ENCODE peak calls at places on chromosomes 16 and 17, in seven cellular contexts. E is body of pancreas; A is activated CD4-positive, alpha-beta T cell treated with anti-CD3 and anti-CD28 coated beads for 4 hours; P is T1000; V is AG04450; Y is WTC11; B is K562. G is an unnamed sample.

GRCh38 chr16:13435873-13436474 is 484.0 kb upstream of the ERCC4 start:
- DNase-seq in E (no peak), A (no peak), Y (no peak), V (no peak), P (no peak), B (peak; percentile 20), G (no peak)

GRCh38 chr17:43667506-43668438 is 6.0 kb upstream of the MEOX1 start:
- DNase-seq in P (peak; percentile 53), V (no peak), Y (no peak), A (no peak), E (no peak), B (no peak), G (peak; percentile 18)

GRCh38 chr17:10141436-10141835 is 57.0 kb downstream of the GAS7 start:
- DNase-seq in B (no peak), E (no peak), P (no peak), A (no peak), Y (no peak), V (no peak), G (no peak)

GRCh38 chr16:12268602-12269001 is 292.1 kb downstream of the SNX29 start:
- DNase-seq in Y (no peak), P (no peak), A (no peak), B (no peak), E (no peak), V (no peak), G (peak; percentile 4)

GRCh38 chr17:76539631-76540271 is at the start of gene PRCD:
- DNase-seq in B (no peak), P (no peak), V (no peak), Y (no peak), A (no peak), E (no peak), G (no peak)

GRCh38 chr17:37134050-37134449 is 185.3 kb downstream of the AATF start:
- DNase-seq in V (no peak), P (no peak), E (no peak), A (no peak), Y (no peak), B (peak; percentile 63), G (no peak)

GRCh38 chr16:30805370-30806169 is 18.6 kb upstream of the ZNF629 start:
- DNase-seq in Y (peak; percentile 79), B (peak; percentile 89), E (peak; percentile 92), V (no peak), P (peak; percentile 63), A (peak; percentile 49), G (peak; percentile 93)

GRCh38 chr17:79872762-79873161 is 33.5 kb upstream of the CBX4 start:
- DNase-seq in V (no peak), E (no peak), A (no peak), Y (no peak), P (no peak), B (no peak), G (no peak)

GRCh38 chr17:49120166-49120565 is 12.4 kb upstream of the B4GALNT2 start:
- DNase-seq in V (no peak), B (no peak), Y (no peak), P (no peak), A (no peak), E (no peak), G (no peak)

GRCh38 chr16:50844840-50845239 is 103.0 kb downstream of the CYLD start:
- DNase-seq in B (no peak), P (no peak), Y (no peak), E (no peak), A (no peak), V (no peak), G (no peak)

GRCh38 chr16:66262253-66263167 is 104.0 kb upstream of the CDH5 start:
- DNase-seq in B (no peak), P (no peak), V (no peak), Y (no peak), A (no peak), E (no peak), G (peak; percentile 35)

GRCh38 chr16:56798955-56799354 is 66.1 kb upstream of the SLC12A3 start:
- DNase-seq in B (no peak), P (no peak), V (no peak), Y (no peak), E (no peak), A (no peak), G (no peak)

GRCh38 chr16:24188751-24189318 is 67.3 kb upstream of the CACNG3 start:
- DNase-seq in E (no peak), B (peak; percentile 5), P (no peak), Y (no peak), V (no peak), A (no peak), G (no peak)

GRCh38 chr16:66660422-66661209 is 35.9 kb downstream of the CMTM4 start:
- DNase-seq in A (no peak), V (peak; percentile 41), E (peak; percentile 69), P (peak; percentile 22), Y (peak; percentile 24), B (peak; percentile 92), G (peak; percentile 91)

GRCh38 chr17:6551909-6552768 is 4.2 kb downstream of the PITPNM3 start:
- DNase-seq in A (no peak), Y (no peak), E (peak; percentile 60), V (no peak), B (no peak), P (no peak), G (no peak)

GRCh38 chr16:69520800-69521602 is 44.8 kb upstream of the NFAT5 start:
- DNase-seq in P (no peak), A (no peak), E (no peak), V (no peak), B (no peak), Y (no peak), G (peak; percentile 72)

GRCh38 chr16:9360075-9360474 is 268.6 kb downstream of the HAPSTR1 start:
- DNase-seq in B (no peak), Y (no peak), A (no peak), E (peak; percentile 20), P (no peak), V (no peak), G (no peak)

GRCh38 chr17:19448341-19449268 is 37.6 kb downstream of the RNF112 start:
- DNase-seq in A (no peak), Y (no peak), B (no peak), P (peak; percentile 47), E (peak; percentile 38), V (peak; percentile 97), G (peak; percentile 96)

GRCh38 chr17:76841776-76842405 is 26.3 kb upstream of the MGAT5B start:
- DNase-seq in B (peak; percentile 36), Y (peak; percentile 25), V (no peak), P (no peak), E (no peak), A (no peak), G (no peak)

GRCh38 chr17:29709861-29710849 is 87.4 kb upstream of the CORO6 start:
- DNase-seq in P (no peak), Y (no peak), A (no peak), V (no peak), E (no peak), B (no peak), G (peak; percentile 73)

GRCh38 chr17:16888413-16889087 is 83.4 kb downstream of the TNFRSF13B start:
- DNase-seq in B (no peak), A (no peak), P (no peak), V (no peak), E (no peak), Y (no peak), G (no peak)

GRCh38 chr16:24499193-24499814 is 40.1 kb upstream of the RBBP6 start:
- DNase-seq in V (no peak), P (no peak), E (peak; percentile 21), B (peak; percentile 71), A (no peak), Y (peak; percentile 75), G (peak; percentile 37)

GRCh38 chr17:59513934-59514841 is 51.2 kb upstream of the DHX40 start:
- DNase-seq in A (no peak), B (peak; percentile 42), P (no peak), V (peak; percentile 8), Y (no peak), E (peak; percentile 91), G (peak; percentile 55)

GRCh38 chr17:38893612-38894011 is 23.8 kb downstream of the LASP1 start:
- DNase-seq in B (peak; percentile 43), A (no peak), V (no peak), E (no peak), P (no peak), Y (no peak), G (no peak)

GRCh38 chr16:727291-727977 is 528 bp downstream of the HAGHL start:
- DNase-seq in B (peak; percentile 65), E (no peak), A (no peak), Y (no peak), V (no peak), P (no peak), G (peak; percentile 44)

GRCh38 chr16:71367243-71367976 is 8.9 kb downstream of the CALB2 start:
- DNase-seq in P (no peak), B (peak; percentile 79), E (peak; percentile 44), A (peak; percentile 5), Y (peak; percentile 92), V (no peak), G (peak; percentile 31)

GRCh38 chr16:50398336-50398735 is 29.5 kb upstream of the BRD7 start:
- DNase-seq in E (no peak), Y (no peak), A (no peak), P (no peak), B (no peak), V (no peak), G (no peak)

GRCh38 chr17:67156269-67157199 is 88.5 kb downstream of the HELZ start:
- DNase-seq in E (no peak), P (no peak), B (peak; percentile 47), V (no peak), A (no peak), Y (no peak), G (no peak)

GRCh38 chr17:17648762-17649161 is 32.5 kb upstream of the RAI1 start:
- DNase-seq in E (no peak), A (no peak), Y (no peak), B (no peak), V (no peak), P (no peak), G (peak; percentile 70)

GRCh38 chr17:20304961-20305360 is 162.4 kb downstream of the LGALS9B start:
- DNase-seq in P (no peak), B (no peak), Y (no peak), V (no peak), E (no peak), A (no peak), G (no peak)

GRCh38 chr17:8698142-8699050 is 46.2 kb downstream of the CCDC42 start:
- DNase-seq in A (no peak), B (peak; percentile 16), E (peak; percentile 25), P (no peak), Y (no peak), V (peak; percentile 69), G (peak; percentile 66)

G was measured in adipocyte.